ENCODE peak calls at places on chromosomes 5 and 9, in six cellular contexts. One of them, this sample, is unnamed.

GRCh38 chr9:71562140-71562539 is 206.2 kb downstream of the CEMIP2 start:
- DNase-seq in MM.1S: no peak
- DNase-seq in right atrium auricular region: no peak
- DNase-seq in hepatocyte: no peak
- DNase-seq in K562: no peak
- DNase-seq in mucosa of descending colon: no peak
- DNase-seq in this sample: no peak

GRCh38 chr9:71620806-71621205 is 147.5 kb downstream of the CEMIP2 start:
- DNase-seq in K562: no peak
- DNase-seq in right atrium auricular region: no peak
- DNase-seq in MM.1S: no peak
- DNase-seq in hepatocyte: no peak
- DNase-seq in mucosa of descending colon: no peak
- DNase-seq in this sample: no peak

GRCh38 chr5:72599519-72600400 is 92.5 kb upstream of the ZNF366 start:
- DNase-seq in mucosa of descending colon: no peak
- DNase-seq in right atrium auricular region: no peak
- DNase-seq in MM.1S: no peak
- DNase-seq in hepatocyte: no peak
- DNase-seq in K562: no peak
- DNase-seq in this sample: no peak

GRCh38 chr5:1724822-1725602 is 74.6 kb downstream of the MRPL36 start:
- DNase-seq in mucosa of descending colon: peak; percentile 56
- DNase-seq in MM.1S: no peak
- DNase-seq in K562: peak; percentile 74
- DNase-seq in hepatocyte: no peak
- DNase-seq in right atrium auricular region: peak; percentile 50
- DNase-seq in this sample: no peak

GRCh38 chr5:43638107-43638506 is 35.1 kb downstream of the NNT start:
- DNase-seq in hepatocyte: no peak
- DNase-seq in right atrium auricular region: no peak
- DNase-seq in K562: no peak
- DNase-seq in MM.1S: no peak
- DNase-seq in mucosa of descending colon: no peak
- DNase-seq in this sample: no peak

GRCh38 chr9:137242329-137243204 is 1.5 kb downstream of the TUBB4B start:
- DNase-seq in mucosa of descending colon: no peak
- DNase-seq in K562: no peak
- DNase-seq in right atrium auricular region: no peak
- DNase-seq in MM.1S: no peak
- DNase-seq in hepatocyte: no peak
- DNase-seq in this sample: no peak

GRCh38 chr9:135090547-135090946 is 3.1 kb downstream of the OLFM1 start:
- DNase-seq in right atrium auricular region: no peak
- DNase-seq in mucosa of descending colon: no peak
- DNase-seq in MM.1S: no peak
- DNase-seq in K562: no peak
- DNase-seq in hepatocyte: peak; percentile 28
- DNase-seq in this sample: peak; percentile 8

GRCh38 chr5:113296681-113297080 is 138.1 kb downstream of the TSSK1B start:
- DNase-seq in MM.1S: no peak
- DNase-seq in right atrium auricular region: no peak
- DNase-seq in mucosa of descending colon: no peak
- DNase-seq in K562: no peak
- DNase-seq in hepatocyte: no peak
- DNase-seq in this sample: no peak

GRCh38 chr9:98317134-98317857 is 61.8 kb upstream of the TBC1D2 start:
- DNase-seq in K562: no peak
- DNase-seq in mucosa of descending colon: no peak
- DNase-seq in right atrium auricular region: no peak
- DNase-seq in hepatocyte: no peak
- DNase-seq in MM.1S: no peak
- DNase-seq in this sample: no peak

GRCh38 chr5:96629774-96630173 is 32.4 kb upstream of the CAST start:
- DNase-seq in mucosa of descending colon: no peak
- DNase-seq in right atrium auricular region: no peak
- DNase-seq in hepatocyte: no peak
- DNase-seq in MM.1S: no peak
- DNase-seq in K562: no peak
- DNase-seq in this sample: no peak

GRCh38 chr9:22452415-22453010 is 5.9 kb downstream of the DMRTA1 start:
- DNase-seq in MM.1S: peak; percentile 56
- DNase-seq in mucosa of descending colon: no peak
- DNase-seq in hepatocyte: peak; percentile 58
- DNase-seq in right atrium auricular region: peak; percentile 76
- DNase-seq in K562: no peak
- DNase-seq in this sample: no peak

GRCh38 chr5:91636351-91636750 is 253.2 kb upstream of the ARRDC3 start:
- DNase-seq in hepatocyte: no peak
- DNase-seq in K562: no peak
- DNase-seq in mucosa of descending colon: no peak
- DNase-seq in MM.1S: no peak
- DNase-seq in right atrium auricular region: no peak
- DNase-seq in this sample: no peak

GRCh38 chr5:21681906-21682305 is 1171.2 kb downstream of the CDH12 start:
- DNase-seq in K562: no peak
- DNase-seq in mucosa of descending colon: no peak
- DNase-seq in right atrium auricular region: no peak
- DNase-seq in MM.1S: no peak
- DNase-seq in hepatocyte: no peak
- DNase-seq in this sample: no peak

GRCh38 chr5:3594514-3595101 is 1.0 kb upstream of the IRX1 start:
- DNase-seq in right atrium auricular region: no peak
- DNase-seq in hepatocyte: peak; percentile 51
- DNase-seq in mucosa of descending colon: no peak
- DNase-seq in K562: no peak
- DNase-seq in MM.1S: no peak
- DNase-seq in this sample: peak; percentile 78

GRCh38 chr5:137001026-137001569 is 498.0 kb downstream of the SPOCK1 start:
- DNase-seq in mucosa of descending colon: no peak
- DNase-seq in MM.1S: no peak
- DNase-seq in K562: no peak
- DNase-seq in hepatocyte: no peak
- DNase-seq in right atrium auricular region: no peak
- DNase-seq in this sample: no peak

GRCh38 chr5:32981061-32981460 is 269.9 kb downstream of the NPR3 start:
- DNase-seq in MM.1S: no peak
- DNase-seq in K562: no peak
- DNase-seq in mucosa of descending colon: no peak
- DNase-seq in right atrium auricular region: no peak
- DNase-seq in hepatocyte: no peak
- DNase-seq in this sample: no peak

GRCh38 chr5:67806647-67807046 is 408.9 kb upstream of the PIK3R1 start:
- DNase-seq in mucosa of descending colon: no peak
- DNase-seq in hepatocyte: no peak
- DNase-seq in K562: no peak
- DNase-seq in MM.1S: no peak
- DNase-seq in right atrium auricular region: no peak
- DNase-seq in this sample: no peak

GRCh38 chr5:137315534-137316345 is 183.4 kb downstream of the SPOCK1 start:
- DNase-seq in K562: no peak
- DNase-seq in mucosa of descending colon: no peak
- DNase-seq in right atrium auricular region: no peak
- DNase-seq in MM.1S: no peak
- DNase-seq in hepatocyte: no peak
- DNase-seq in this sample: no peak

GRCh38 chr5:175900131-175900530 is 28.8 kb downstream of the CPLX2 start:
- DNase-seq in hepatocyte: no peak
- DNase-seq in right atrium auricular region: no peak
- DNase-seq in K562: no peak
- DNase-seq in MM.1S: no peak
- DNase-seq in mucosa of descending colon: no peak
- DNase-seq in this sample: no peak

GRCh38 chr9:84343111-84343521 is 2.6 kb upstream of the SLC28A3 start:
- DNase-seq in hepatocyte: no peak
- DNase-seq in MM.1S: no peak
- DNase-seq in K562: no peak
- DNase-seq in mucosa of descending colon: no peak
- DNase-seq in right atrium auricular region: no peak
- DNase-seq in this sample: no peak

GRCh38 chr5:144971067-144971850 is 800.6 kb downstream of the KCTD16 start:
- DNase-seq in right atrium auricular region: no peak
- DNase-seq in hepatocyte: no peak
- DNase-seq in MM.1S: no peak
- DNase-seq in K562: no peak
- DNase-seq in mucosa of descending colon: no peak
- DNase-seq in this sample: no peak

GRCh38 chr5:19270153-19270552 is 717.8 kb downstream of the CDH18 start:
- DNase-seq in hepatocyte: no peak
- DNase-seq in K562: no peak
- DNase-seq in right atrium auricular region: no peak
- DNase-seq in mucosa of descending colon: no peak
- DNase-seq in MM.1S: peak; percentile 98
- DNase-seq in this sample: no peak

DNA sequence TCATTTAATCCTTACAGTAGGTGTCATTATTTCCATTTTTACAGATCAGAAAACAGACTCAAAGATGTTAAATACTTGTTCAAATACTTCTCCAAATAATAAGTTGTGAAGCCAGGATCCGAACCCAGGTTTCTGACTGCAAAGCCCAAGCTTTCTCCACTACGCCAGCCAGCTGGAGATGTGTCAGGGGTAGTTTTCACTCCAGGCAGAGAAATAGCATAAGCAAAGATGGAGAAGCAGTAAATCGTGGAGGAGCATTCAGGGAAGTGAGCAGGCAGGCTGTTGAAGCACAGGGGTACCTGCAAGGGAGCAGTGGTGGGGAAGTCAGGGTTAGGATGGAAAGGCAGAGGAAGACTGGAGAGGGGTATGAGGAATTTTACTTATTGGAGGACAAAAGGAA is 2.9 kb downstream of the TLN1 start:
- DNase-seq in mucosa of descending colon: no peak
- DNase-seq in hepatocyte: no peak
- DNase-seq in right atrium auricular region: no peak
- DNase-seq in K562: no peak
- DNase-seq in MM.1S: no peak
- DNase-seq in this sample: no peak
- H3K4me3 ChIP-seq in mucosa of descending colon: no peak overlapping the region
- H3K4me3 ChIP-seq in hepatocyte: no peak overlapping the region
- H3K4me3 ChIP-seq in right atrium auricular region: peak overlapping the region; percentile 97
- H3K4me3 ChIP-seq in K562: peak overlapping the region; percentile 85
- H3K4me3 ChIP-seq in MM.1S: no peak overlapping the region
- H3K4me3 ChIP-seq in this sample: peak overlapping the region; percentile 83

DNA sequence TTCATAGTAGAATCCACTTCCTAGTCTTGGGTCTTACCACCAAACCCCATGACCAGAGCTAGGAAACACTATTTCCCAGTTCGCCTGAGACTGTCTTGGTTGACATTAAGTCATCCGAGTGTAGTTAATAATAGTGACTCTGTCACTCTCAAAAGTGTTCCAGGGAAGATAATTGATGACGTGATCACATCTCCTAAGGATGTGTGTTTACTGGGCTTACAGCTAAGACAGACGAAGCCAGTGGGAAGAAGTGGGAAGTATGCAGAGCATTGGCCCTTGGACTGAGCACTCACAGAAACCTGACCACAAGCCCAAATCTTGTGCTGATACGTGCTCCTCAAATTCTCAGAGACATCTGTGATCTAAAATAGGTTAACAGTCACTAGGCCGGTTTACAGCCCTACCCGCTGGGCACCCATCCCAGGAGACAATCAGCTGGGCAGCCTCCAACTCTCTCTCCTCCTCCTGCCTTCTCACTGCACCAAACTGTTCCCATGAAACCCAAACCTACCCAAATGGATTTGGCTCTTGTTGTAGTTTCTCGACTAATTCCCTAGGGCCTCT is 316.6 kb downstream of the TLE1 start:
- DNase-seq in K562: no peak
- DNase-seq in hepatocyte: no peak
- DNase-seq in right atrium auricular region: no peak
- DNase-seq in MM.1S: no peak
- DNase-seq in mucosa of descending colon: no peak
- DNase-seq in this sample: no peak
- H3K4me1 ChIP-seq in K562: no peaks in the 10 kb centered on the region
- H3K4me1 ChIP-seq in hepatocyte: peaks cover 5% of the 10 kb centered on the region
- H3K4me1 ChIP-seq in right atrium auricular region: peaks cover 23% of the 10 kb centered on the region
- H3K4me1 ChIP-seq in MM.1S: peaks cover 6% of the 10 kb centered on the region
- H3K4me1 ChIP-seq in mucosa of descending colon: no peaks in the 10 kb centered on the region
- H3K4me1 ChIP-seq in this sample: no peaks in the 10 kb centered on the region

DNA sequence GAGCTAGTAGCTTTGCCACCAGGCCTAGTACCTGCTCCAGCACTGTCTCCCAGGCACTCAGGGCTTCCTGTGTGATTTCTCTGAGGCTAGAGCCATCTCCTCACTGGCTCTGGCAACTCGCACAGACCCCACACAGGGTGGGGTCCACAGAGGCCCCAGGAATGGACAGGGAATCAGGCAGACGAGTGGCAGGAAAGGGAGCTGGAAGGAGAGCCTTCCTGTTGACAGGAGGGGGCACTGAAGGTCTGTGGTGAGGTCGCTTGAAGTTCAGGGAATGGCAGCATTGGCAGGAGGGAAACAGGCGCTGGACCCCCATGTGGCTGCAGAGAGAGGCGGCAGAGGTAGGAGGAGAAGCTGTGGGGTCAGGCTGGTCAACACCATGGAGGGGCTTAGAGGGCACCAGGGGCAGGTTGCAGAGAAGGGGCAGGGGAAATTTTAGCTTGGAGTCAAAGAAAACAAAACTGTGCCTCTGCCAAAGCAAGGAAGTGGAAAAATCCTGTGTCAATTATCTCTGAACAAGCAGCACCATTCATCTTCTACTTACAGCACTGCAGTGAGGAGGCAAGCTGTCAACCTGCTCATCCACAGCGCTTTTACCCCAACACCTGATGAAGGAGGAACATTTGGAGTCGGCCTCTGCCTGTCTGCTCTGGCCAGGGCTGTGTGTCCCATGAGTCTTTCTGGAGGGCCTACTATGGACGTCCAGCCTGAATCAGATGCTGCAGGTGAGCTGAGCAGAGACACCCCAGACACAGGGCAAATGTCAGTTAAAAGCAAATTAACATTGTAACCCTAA is 270.2 kb downstream of the FSTL4 start:
- DNase-seq in mucosa of descending colon: no peak
- DNase-seq in hepatocyte: no peak
- DNase-seq in K562: no peak
- DNase-seq in right atrium auricular region: no peak
- DNase-seq in MM.1S: no peak
- DNase-seq in this sample: no peak
- TF ChIP-seq CTCF in mucosa of descending colon: no peak
- TF ChIP-seq CTCF in hepatocyte: no peak
- TF ChIP-seq CTCF in K562: no peak
- TF ChIP-seq CTCF in right atrium auricular region: no peak
- TF ChIP-seq CTCF in MM.1S: no peak
- TF ChIP-seq CTCF in this sample: no peak

GRCh38 chr5:149414405-149415244 is 35.5 kb upstream of the IL17B start:
- DNase-seq in hepatocyte: no peak
- DNase-seq in right atrium auricular region: no peak
- DNase-seq in MM.1S: no peak
- DNase-seq in mucosa of descending colon: no peak
- DNase-seq in K562: no peak
- DNase-seq in this sample: no peak

GRCh38 chr5:149412783-149413476 is 33.8 kb upstream of the IL17B start:
- DNase-seq in MM.1S: no peak
- DNase-seq in hepatocyte: no peak
- DNase-seq in right atrium auricular region: no peak
- DNase-seq in K562: no peak
- DNase-seq in mucosa of descending colon: no peak
- DNase-seq in this sample: peak; percentile 20

GRCh38 chr5:149415245-149415967 is 36.3 kb upstream of the IL17B start:
- DNase-seq in mucosa of descending colon: no peak
- DNase-seq in right atrium auricular region: no peak
- DNase-seq in MM.1S: no peak
- DNase-seq in hepatocyte: no peak
- DNase-seq in K562: no peak
- DNase-seq in this sample: no peak

GRCh38 chr5:149411738-149412519 is 32.8 kb upstream of the IL17B start:
- DNase-seq in K562: no peak
- DNase-seq in right atrium auricular region: no peak
- DNase-seq in MM.1S: no peak
- DNase-seq in hepatocyte: no peak
- DNase-seq in mucosa of descending colon: no peak
- DNase-seq in this sample: no peak

GRCh38 chr5:149413477-149414210 is 34.6 kb upstream of the IL17B start:
- DNase-seq in K562: no peak
- DNase-seq in mucosa of descending colon: no peak
- DNase-seq in right atrium auricular region: no peak
- DNase-seq in hepatocyte: no peak
- DNase-seq in MM.1S: no peak
- DNase-seq in this sample: no peak
- H3K4me3 ChIP-seq in K562: no peak overlapping the region
- H3K4me3 ChIP-seq in mucosa of descending colon: no peak overlapping the region
- H3K4me3 ChIP-seq in right atrium auricular region: no peak overlapping the region
- H3K4me3 ChIP-seq in hepatocyte: no peak overlapping the region
- H3K4me3 ChIP-seq in MM.1S: no peak overlapping the region
- H3K4me3 ChIP-seq in this sample: no peak overlapping the region

This sample was measured in left lung.